ENCODE peak calls at places on chromosomes 6 and 20, in five cellular contexts. M is astrocyte of the spinal cord, L is tibial artery, T is keratinocyte, P is GM20000. H is an unnamed sample.

GRCh38 chr6:111114484-111114883 is 27.2 kb downstream of the SLC16A10 start:
- DNase-seq in M (no peak), L (no peak), T (no peak), P (no peak), H (no peak)

GRCh38 chr6:29528988-29529560 is 30.5 kb downstream of the UBD start:
- DNase-seq in M (no peak), L (no peak), T (no peak), P (no peak), H (no peak)

GRCh38 chr6:161682982-161683381 is 409.1 kb upstream of the AGPAT4 start:
- DNase-seq in M (no peak), L (no peak), T (no peak), P (no peak), H (no peak)

GRCh38 chr6:152605342-152605741 is 31.8 kb downstream of the SYNE1 start:
- DNase-seq in M (peak; percentile 11), L (no peak), T (no peak), P (no peak), H (no peak)

GRCh38 chr6:32092760-32093497 is 16.2 kb downstream of the TNXB start:
- DNase-seq in M (peak; percentile 54), L (peak; percentile 81), T (no peak), P (peak; percentile 5), H (no peak)

GRCh38 chr6:53894086-53894485 is 99.3 kb downstream of the LRRC1 start:
- DNase-seq in M (peak; percentile 31), L (no peak), T (peak; percentile 25), P (no peak), H (peak; percentile 81)

GRCh38 chr6:89281779-89282246 is 33.3 kb downstream of the GABRR2 start:
- DNase-seq in M (peak; percentile 19), L (no peak), T (no peak), P (peak; percentile 84), H (peak; percentile 65)

GRCh38 chr20:52201395-52201794 is 9.8 kb upstream of the ZFP64 start:
- DNase-seq in M (no peak), L (no peak), T (no peak), P (no peak), H (no peak)

GRCh38 chr6:33014841-33015634 is 5.6 kb upstream of the HLA-DOA start:
- DNase-seq in M (peak; percentile 86), L (no peak), T (peak; percentile 33), P (peak; percentile 68), H (peak; percentile 62)

GRCh38 chr20:50635676-50636600 is 55.4 kb downstream of the RIPOR3 start:
- DNase-seq in M (peak; percentile 24), L (peak; percentile 78), T (no peak), P (peak; percentile 73), H (peak; percentile 78)

GRCh38 chr6:136014454-136015421 is 163.2 kb downstream of the PDE7B start:
- DNase-seq in M (peak; percentile 100), L (no peak), T (no peak), P (no peak), H (no peak)

GRCh38 chr6:121435444-121436069 is at the start of gene GJA1:
- DNase-seq in M (peak; percentile 92), L (peak; percentile 78), T (peak; percentile 41), P (no peak), H (no peak)

GRCh38 chr6:9583946-9584345 is 830.9 kb downstream of the TFAP2A start:
- DNase-seq in M (no peak), L (no peak), T (no peak), P (no peak), H (no peak)

GRCh38 chr6:71490876-71491275 is 202.3 kb downstream of the OGFRL1 start:
- DNase-seq in M (no peak), L (no peak), T (no peak), P (no peak), H (no peak)

GRCh38 chr20:3068986-3069900 is 2.2 kb upstream of the OXT start:
- DNase-seq in M (no peak), L (no peak), T (no peak), P (peak; percentile 18), H (peak; percentile 55)

GRCh38 chr6:21386744-21387143 is 206.8 kb upstream of the SOX4 start:
- DNase-seq in M (no peak), L (no peak), T (no peak), P (no peak), H (no peak)

GRCh38 chr6:21383499-21384085 is 210.0 kb upstream of the SOX4 start:
- DNase-seq in M (no peak), L (no peak), T (no peak), P (no peak), H (no peak)

GRCh38 chr6:21382821-21383455 is 210.6 kb upstream of the SOX4 start:
- DNase-seq in M (no peak), L (no peak), T (no peak), P (no peak), H (no peak)

GRCh38 chr6:21381336-21381963 is 212.1 kb upstream of the SOX4 start:
- DNase-seq in M (no peak), L (no peak), T (no peak), P (no peak), H (no peak)

DNA sequence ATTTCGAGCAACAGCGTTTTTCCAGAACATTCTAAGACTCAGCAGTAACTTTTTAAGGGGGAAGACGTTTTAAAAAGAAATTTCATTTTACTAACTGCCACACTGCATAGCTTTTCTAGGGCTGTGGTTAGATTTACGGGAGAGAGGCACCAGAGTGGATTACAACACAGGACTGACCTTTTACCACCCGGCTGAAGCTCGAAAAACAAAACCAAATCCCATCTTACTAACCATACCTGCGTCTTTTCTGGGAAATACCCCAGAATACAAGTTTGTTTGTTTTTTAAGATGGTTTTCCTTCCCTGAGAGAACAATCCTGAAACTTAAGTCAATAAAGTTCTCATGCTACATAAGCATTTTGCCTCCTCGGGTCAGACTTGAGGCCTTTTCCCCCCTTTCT is 209.3 kb upstream of the SOX4 start:
- DNase-seq in M (no peak), L (no peak), T (no peak), P (no peak), H (no peak)
- TF ChIP-seq CTCF in M (no peak), L (no peak), T (no peak), P (no peak), H (no peak)

GRCh38 chr6:159461998-159462397 is 231.0 kb downstream of the SOD2 start:
- DNase-seq in M (no peak), L (no peak), T (no peak), P (peak; percentile 50), H (no peak)
- TF ChIP-seq CTCF in M (no peak), L (no peak), T (no peak), P (no peak), H (no peak)

DNA sequence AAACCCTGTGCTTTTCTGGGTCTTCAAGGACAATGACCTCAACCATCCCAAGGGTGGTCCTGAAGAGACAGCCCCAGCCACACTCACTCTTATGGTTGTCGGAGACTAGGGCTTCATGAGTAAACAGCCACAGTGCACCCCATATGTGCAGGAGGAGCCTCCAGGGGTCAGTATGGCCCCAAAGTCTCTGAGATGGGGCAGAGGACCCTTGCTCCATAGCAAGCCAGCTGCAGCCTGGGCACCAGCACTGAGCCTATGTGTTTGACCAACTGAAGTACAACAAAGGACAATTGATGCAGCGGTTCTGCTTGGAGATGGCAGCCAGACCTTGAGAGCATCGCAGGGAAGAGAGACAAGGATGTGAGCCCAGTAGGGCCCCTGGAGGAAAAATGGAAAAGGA is 112.2 kb downstream of the LRFN2 start:
- DNase-seq in M (no peak), L (no peak), T (no peak), P (no peak), H (no peak)
- TF ChIP-seq CTCF in M (no peak), L (no peak), T (no peak), P (no peak), H (no peak)

DNA sequence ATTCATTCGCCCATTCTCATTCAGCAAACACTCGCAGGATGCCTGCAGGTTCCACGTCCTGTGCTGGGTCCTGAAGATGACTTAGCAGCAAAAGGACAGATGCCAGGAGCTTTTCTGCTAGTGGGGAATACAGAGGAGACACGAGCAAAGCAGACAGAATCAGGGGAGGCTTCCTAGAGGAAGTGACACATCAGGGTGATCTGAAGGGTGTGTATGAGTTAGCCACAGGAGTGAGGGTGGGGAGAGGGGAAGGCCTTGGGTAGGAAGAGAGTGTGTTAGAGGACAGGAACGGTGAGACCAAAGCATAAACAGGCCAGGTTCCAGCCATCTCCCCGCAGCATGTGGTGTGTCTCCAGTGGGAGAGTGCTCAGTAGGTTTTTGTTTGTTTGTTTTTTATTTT is 73.4 kb upstream of the GTSF1L start:
- DNase-seq in M (no peak), L (no peak), T (no peak), P (no peak), H (no peak)
- TF ChIP-seq CTCF in M (no peak), L (no peak), T (no peak), P (no peak), H (no peak)